ENCODE peak calls at places on chromosomes 13 and 19, in four cellular contexts. V, I, U and T are unnamed samples.
A peak's percentile ranks its signal among the peaks of the same experiment; 100 is the strongest.

GRCh38 chr13:112861876-112862615 is 107.0 kb upstream of the MCF2L start:
- DNase-seq in I (no peak), U (no peak), V (no peak), T (no peak)

GRCh38 chr19:4916292-4917082 is 7.2 kb downstream of the UHRF1 start:
- DNase-seq in U (no peak), I (no peak), V (no peak), T (no peak)

GRCh38 chr19:31319465-31319864 is 29.8 kb downstream of the TSHZ3 start:
- DNase-seq in I (no peak), U (no peak), V (no peak), T (no peak)

GRCh38 chr19:6055013-6055795 is 55.1 kb downstream of the RFX2 start:
- DNase-seq in U (no peak), V (no peak), I (no peak), T (no peak)

GRCh38 chr19:18468930-18469244 is 31.0 kb upstream of the ISYNA1 start:
- DNase-seq in I (no peak), U (no peak), V (no peak), T (no peak)

GRCh38 chr19:44738603-44739585 is 9.6 kb upstream of the BCL3 start:
- DNase-seq in U (no peak), I (no peak), V (no peak), T (peak; percentile 45)

GRCh38 chr19:13026478-13026999 is 31.3 kb downstream of the NFIX start:
- DNase-seq in V (no peak), U (peak; percentile 77), I (peak; percentile 45), T (no peak)

GRCh38 chr19:3138268-3138667 is 2.4 kb downstream of the GNA15 start:
- DNase-seq in V (no peak), U (no peak), I (no peak), T (no peak)

GRCh38 chr19:19134687-19135158 is 3.6 kb downstream of the TMEM161A start:
- DNase-seq in I (peak; percentile 91), V (no peak), U (no peak), T (no peak)

GRCh38 chr19:18160792-18161690 is 8.1 kb downstream of the PIK3R2 start:
- DNase-seq in V (no peak), I (peak; percentile 44), U (peak; percentile 79), T (no peak)

GRCh38 chr13:99941911-99942310 is 29.7 kb downstream of the ZIC5 start:
- DNase-seq in U (no peak), V (no peak), I (no peak), T (no peak)

GRCh38 chr13:102402292-102402691 is 444 bp upstream of the FGF14 start:
- DNase-seq in I (no peak), U (no peak), V (no peak), T (no peak)

GRCh38 chr19:18967358-18968146 is 26.5 kb upstream of the HOMER3 start:
- DNase-seq in U (no peak), I (no peak), V (peak; percentile 50), T (no peak)

GRCh38 chr13:95968906-95969305 is 84.3 kb downstream of the UGGT2 start:
- DNase-seq in V (no peak), U (no peak), I (no peak), T (no peak)

GRCh38 chr19:20039203-20039723 is at the start of gene ZNF682:
- DNase-seq in V (peak; percentile 89), U (no peak), I (peak; percentile 97), T (peak; percentile 91)

GRCh38 chr19:39342647-39343305 is 555 bp downstream of the SAMD4B start:
- DNase-seq in U (no peak), V (no peak), I (no peak), T (no peak)

GRCh38 chr19:29812881-29813275 is 1.1 kb downstream of the CCNE1 start:
- DNase-seq in V (no peak), U (no peak), I (no peak), T (no peak)

GRCh38 chr19:11260996-11261395 is 1.3 kb downstream of the DOCK6 start:
- DNase-seq in I (no peak), U (no peak), V (no peak), T (no peak)